ENCODE peak calls at places on chromosomes 7 and 10, in eight cellular contexts. M is omental fat pad, N is neural progenitor cell, H is HepG2, U is glutamatergic neuron, T is GM13977, E is epithelial cell of esophagus, P is tibial artery. V is an unnamed sample.

GRCh38 chr10:81872206-81872605 is 2.8 kb upstream of the NRG3 start:
- DNase-seq in M (no peak), N (no peak), H (no peak), U (no peak), T (no peak), E (peak; percentile 8), P (no peak), V (no peak)

GRCh38 chr10:90641731-90642130 is 216.1 kb downstream of the HTR7 start:
- DNase-seq in M (no peak), N (no peak), H (no peak), U (no peak), T (no peak), E (no peak), P (no peak), V (no peak)

GRCh38 chr7:42207420-42207819 is 29.6 kb downstream of the GLI3 start:
- DNase-seq in M (no peak), N (no peak), H (no peak), U (no peak), T (no peak), E (no peak), P (no peak), V (no peak)

GRCh38 chr7:1114088-1114487 is 26.2 kb downstream of the GPER1 start:
- DNase-seq in M (no peak), N (no peak), H (no peak), U (no peak), T (no peak), E (no peak), P (no peak), V (no peak)

GRCh38 chr7:1251796-1252542 is 19.3 kb downstream of the UNCX start:
- DNase-seq in M (no peak), N (peak; percentile 47), H (no peak), U (peak; percentile 31), T (no peak), E (no peak), P (no peak), V (no peak)

GRCh38 chr7:158285383-158285770 is 302.2 kb downstream of the PTPRN2 start:
- DNase-seq in M (no peak), N (no peak), H (no peak), U (no peak), T (no peak), E (no peak), P (peak; percentile 12), V (no peak)

GRCh38 chr10:113977174-113977573 is 66.5 kb upstream of the ADRB1 start:
- DNase-seq in M (no peak), N (no peak), H (no peak), U (no peak), T (no peak), E (no peak), P (no peak), V (no peak)

GRCh38 chr10:83037653-83038052 is 1101.7 kb upstream of the GHITM start:
- DNase-seq in M (no peak), N (no peak), H (no peak), U (no peak), T (no peak), E (no peak), P (no peak), V (peak; percentile 11)

GRCh38 chr7:35754741-35755140 is 46.1 kb upstream of the SEPTIN7 start:
- DNase-seq in M (no peak), N (no peak), H (no peak), U (no peak), T (no peak), E (no peak), P (no peak), V (no peak)
- TF ChIP-seq CTCF in M (no peak), N (no peak), H (no peak), U (no peak), T (no peak), E (no peak), P (no peak), V (no peak)

DNA sequence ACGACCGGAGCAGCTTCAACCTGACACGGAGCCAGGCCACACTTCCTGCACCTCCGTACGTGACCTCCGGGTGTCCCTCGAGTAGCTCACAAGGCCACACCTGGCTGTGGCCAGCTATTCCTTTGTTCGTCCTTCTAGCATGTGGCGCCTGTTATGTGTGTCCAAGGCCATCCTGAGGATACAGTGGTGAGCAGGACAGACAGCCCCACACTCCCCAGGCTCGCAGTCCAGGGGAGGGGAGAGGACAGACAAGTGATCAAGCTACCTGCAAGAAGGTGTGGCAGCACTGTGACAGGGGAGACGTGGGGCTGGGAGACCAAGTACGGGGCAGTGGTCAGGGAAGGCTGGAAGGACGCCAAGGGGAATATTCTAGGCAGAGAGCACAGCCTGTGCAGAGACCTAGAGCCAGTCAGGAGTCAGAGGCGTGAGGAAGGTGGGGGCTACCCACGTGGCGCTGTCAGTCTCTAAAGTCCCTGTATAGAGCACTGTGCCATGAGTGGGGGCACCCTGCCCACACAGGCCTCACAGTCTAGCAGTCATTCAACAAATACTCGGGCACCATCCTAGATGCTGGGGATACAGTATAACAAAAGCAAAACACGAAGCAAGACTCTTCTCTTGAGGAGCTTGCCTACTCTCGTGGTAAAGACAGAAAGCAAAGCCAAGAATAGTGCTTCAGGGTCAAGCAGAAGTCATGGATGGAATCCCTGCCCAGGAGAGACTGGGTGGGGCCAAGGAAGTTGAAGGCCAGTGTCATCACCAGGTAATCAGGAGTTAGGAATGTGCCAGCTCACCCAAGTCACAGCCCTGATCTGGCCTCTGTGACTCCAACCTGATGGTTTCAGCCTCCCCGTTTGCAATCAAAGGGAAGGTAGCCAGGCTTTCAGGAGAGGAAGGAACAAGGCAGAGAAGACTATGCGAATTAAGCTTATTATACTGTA is 58.6 kb downstream of the PROSER2 start:
- DNase-seq in M (no peak), N (peak; percentile 34), H (peak; percentile 89), U (no peak), T (no peak), E (peak; percentile 93), P (no peak), V (peak; percentile 80)
- TF ChIP-seq CTCF in M (no peak), N (peak; percentile 21), H (peak; percentile 85), U (peak; percentile 33), T (no peak), E (no peak), P (no peak), V (no peak)

DNA sequence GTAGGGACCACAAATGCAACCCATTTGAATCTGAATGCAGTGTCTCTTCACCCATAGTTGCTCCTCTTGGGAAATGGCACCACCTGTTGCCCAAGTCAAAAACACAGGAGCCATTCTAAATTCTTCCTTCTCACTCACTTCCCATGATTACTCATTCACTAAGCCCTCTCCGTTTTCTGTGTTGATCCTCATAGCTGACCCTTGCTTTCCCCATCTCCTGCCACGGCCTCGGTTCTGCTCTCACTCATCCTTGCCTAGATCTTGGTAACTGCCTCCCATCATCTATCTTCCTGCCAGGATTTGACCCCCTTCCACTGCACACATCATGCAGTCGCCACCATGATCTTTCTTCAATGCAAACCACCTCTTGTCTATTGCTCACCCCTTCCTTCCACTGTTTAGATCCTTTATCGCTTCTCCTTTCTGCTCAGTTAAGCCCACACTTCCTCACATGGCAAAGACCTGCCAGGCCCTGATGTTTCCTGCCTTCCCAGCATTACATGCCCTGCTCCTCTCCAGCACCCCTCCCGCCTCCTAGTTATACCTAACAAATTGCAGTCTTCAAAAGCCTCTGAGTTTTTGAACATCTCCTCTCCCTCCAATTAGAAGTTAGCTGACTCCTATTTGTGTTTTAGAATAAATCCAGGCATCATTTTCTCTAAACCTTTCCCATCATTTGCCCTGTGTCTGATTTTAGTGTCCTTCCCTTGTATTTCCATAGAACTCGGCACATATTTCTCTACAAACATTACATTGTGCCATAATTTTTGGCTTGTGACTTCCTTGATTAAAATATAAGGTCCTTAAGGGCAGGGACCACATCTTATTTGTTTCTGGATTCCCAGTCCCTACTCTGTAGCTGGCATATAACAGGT is 19.2 kb upstream of the CPN1 start:
- DNase-seq in M (no peak), N (peak; percentile 24), H (peak; percentile 76), U (no peak), T (no peak), E (peak; percentile 58), P (no peak), V (peak; percentile 61)
- TF ChIP-seq CTCF in M (no peak), N (peak; percentile 53), H (peak; percentile 91), U (no peak), T (peak; percentile 34), E (peak; percentile 37), P (no peak), V (peak; percentile 35)

GRCh38 chr10:98041352-98042043 is 11.1 kb upstream of the CRTAC1 start:
- DNase-seq in M (peak; percentile 56), N (peak; percentile 80), H (peak; percentile 54), U (peak; percentile 82), T (peak; percentile 70), E (peak; percentile 62), P (peak; percentile 51), V (peak; percentile 74)
- TF ChIP-seq CTCF in M (no peak), N (peak; percentile 86), H (peak; percentile 74), U (peak; percentile 81), T (peak; percentile 79), E (peak; percentile 83), P (peak; percentile 61), V (peak; percentile 65)